ENCODE peak calls at places on chromosomes 6 and 20, in four cellular contexts. E is IMR-90, D is dorsolateral prefrontal cortex, M is adrenal gland. N is an unnamed sample.
A peak's percentile ranks its signal among the peaks of the same experiment; 100 is the strongest.

GRCh38 chr6:85361643-85362014 is 88.3 kb upstream of the NT5E start:
- DNase-seq in D (no peak), M (peak; percentile 5), E (no peak), N (no peak)

GRCh38 chr20:38725458-38725958 is 1.2 kb downstream of the SLC32A1 start:
- DNase-seq in E (no peak), M (no peak), D (no peak), N (peak; percentile 25)

GRCh38 chr20:50399003-50399916 is 110.9 kb upstream of the PTPN1 start:
- DNase-seq in E (peak; percentile 51), D (peak; percentile 83), M (peak; percentile 90), N (peak; percentile 53)

GRCh38 chr6:108544586-108544985 is 16.1 kb upstream of the FOXO3 start:
- DNase-seq in E (peak; percentile 60), D (no peak), M (peak; percentile 40), N (no peak)

GRCh38 chr6:44278774-44279697 is 8.8 kb downstream of the TMEM151B start:
- DNase-seq in E (no peak), D (peak; percentile 44), M (no peak), N (no peak)

GRCh38 chr6:32940656-32941411 is at the start of gene HLA-DMB:
- DNase-seq in D (no peak), E (peak; percentile 73), M (peak; percentile 83), N (peak; percentile 16)

GRCh38 chr6:167712332-167713087 is 114.2 kb upstream of the AFDN start:
- DNase-seq in D (no peak), M (no peak), E (no peak), N (no peak)

GRCh38 chr6:106027760-106028159 is 58.4 kb upstream of the PRDM1 start:
- DNase-seq in D (no peak), E (peak; percentile 29), M (no peak), N (no peak)

GRCh38 chr20:49247169-49247734 is 28.0 kb downstream of the DDX27 start:
- DNase-seq in M (no peak), E (no peak), D (no peak), N (no peak)

GRCh38 chr20:24470031-24470781 is 777 bp downstream of the SYNDIG1 start:
- DNase-seq in M (no peak), E (no peak), D (no peak), N (peak; percentile 50)

GRCh38 chr20:7770578-7770977 is 169.7 kb downstream of the HAO1 start:
- DNase-seq in M (peak; percentile 2), D (no peak), E (no peak), N (no peak)

GRCh38 chr6:138944412-138944811 is 43.6 kb downstream of the REPS1 start:
- DNase-seq in M (no peak), E (peak; percentile 83), D (no peak), N (no peak)

GRCh38 chr6:40950986-40951730 is 87.9 kb downstream of the UNC5CL start:
- DNase-seq in D (no peak), E (peak; percentile 41), M (no peak), N (no peak)

GRCh38 chr20:42974347-42974746 is 215.4 kb downstream of the PTPRT start:
- DNase-seq in E (no peak), M (no peak), D (no peak), N (no peak)

GRCh38 chr20:25573288-25574251 is 11.8 kb downstream of the NINL start:
- DNase-seq in M (peak; percentile 15), D (no peak), E (peak; percentile 87), N (no peak)

GRCh38 chr20:1462834-1463233 is 3.8 kb downstream of the NSFL1C start:
- DNase-seq in M (no peak), E (no peak), D (no peak), N (no peak)

GRCh38 chr6:169533656-169534421 is 168.0 kb downstream of the WDR27 start:
- DNase-seq in M (no peak), E (no peak), D (no peak), N (no peak)

GRCh38 chr20:44582321-44583025 is at the start of gene PKIG:
- DNase-seq in M (peak; percentile 44), E (peak; percentile 90), D (no peak), N (no peak)

GRCh38 chr6:81476881-81477280 is 275.6 kb downstream of the TENT5A start:
- DNase-seq in D (no peak), M (no peak), E (peak; percentile 52), N (no peak)

GRCh38 chr20:35363190-35363589 is 48.6 kb downstream of the UQCC1 start:
- DNase-seq in E (peak; percentile 67), D (no peak), M (no peak), N (no peak)

GRCh38 chr20:35166242-35166830 is 5.5 kb upstream of the PROCR start:
- DNase-seq in M (peak; percentile 73), E (no peak), D (no peak), N (no peak)

GRCh38 chr6:52571099-52571755 is 5.6 kb downstream of the TRAM2 start:
- DNase-seq in D (no peak), M (no peak), E (no peak), N (no peak)

GRCh38 chr20:49523767-49524360 is 41.4 kb upstream of the KCNB1 start:
- DNase-seq in M (no peak), E (no peak), D (no peak), N (no peak)

GRCh38 chr6:11427827-11428245 is 109.7 kb upstream of the TMEM170B start:
- DNase-seq in E (peak; percentile 33), D (no peak), M (no peak), N (no peak)

GRCh38 chr6:137231156-137231555 is 12.0 kb upstream of the IFNGR1 start:
- DNase-seq in M (no peak), E (no peak), D (no peak), N (no peak)

GRCh38 chr6:29800254-29800653 is 27.4 kb upstream of the HLA-G start:
- DNase-seq in M (no peak), E (no peak), D (no peak), N (no peak)
- H3K27ac ChIP-seq in M (no peak overlapping the region), E (no peak overlapping the region), D (no peak overlapping the region), N (no peak overlapping the region)

GRCh38 chr20:40545478-40545877 is 143.6 kb downstream of the MAFB start:
- DNase-seq in E (no peak), D (no peak), M (no peak), N (no peak)
- H3K27ac ChIP-seq in E (no peak overlapping the region), D (no peak overlapping the region), M (no peak overlapping the region), N (no peak overlapping the region)

GRCh38 chr6:16237242-16237641 is 1.1 kb upstream of the GMPR start:
- DNase-seq in M (no peak), D (no peak), E (no peak), N (no peak)
- H3K27ac ChIP-seq in M (no peak overlapping the region), D (no peak overlapping the region), E (peak overlapping the region; percentile 13), N (no peak overlapping the region)

DNA sequence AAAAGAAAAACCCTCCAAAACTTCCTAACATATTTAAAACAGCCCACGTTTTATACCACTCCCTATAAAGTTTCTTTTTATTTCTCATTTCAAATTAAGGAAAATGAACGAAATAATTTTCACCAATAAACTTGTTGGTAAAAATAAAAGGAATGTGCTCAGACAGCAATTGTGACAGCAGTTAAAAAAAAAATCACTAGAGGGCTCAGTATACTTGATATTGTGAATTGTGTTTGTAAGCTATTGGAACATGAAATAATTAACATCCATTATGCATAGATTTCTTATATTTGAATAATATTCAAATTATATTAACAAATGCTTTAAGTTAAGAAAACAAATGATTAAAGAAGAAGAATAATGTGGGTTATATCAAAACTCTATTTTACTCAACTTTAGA is 105.5 kb downstream of the ASCC3 start:
- DNase-seq in M (no peak), E (no peak), D (no peak), N (no peak)
- H3K27ac ChIP-seq in M (no peak overlapping the region), E (no peak overlapping the region), D (no peak overlapping the region), N (no peak overlapping the region)

GRCh38 chr6:37480951-37481597 is 18.6 kb downstream of the CCDC167 start:
- DNase-seq in D (no peak), M (no peak), E (no peak), N (no peak)
- H3K27ac ChIP-seq in D (peak overlapping the region; percentile 35), M (no peak overlapping the region), E (no peak overlapping the region), N (no peak overlapping the region)

GRCh38 chr20:46334423-46334978 is 26.2 kb upstream of the CDH22 start:
- DNase-seq in M (no peak), D (no peak), E (no peak), N (no peak)

GRCh38 chr20:46333136-46333991 is 25.1 kb upstream of the CDH22 start:
- DNase-seq in M (no peak), E (no peak), D (no peak), N (no peak)

GRCh38 chr20:46331612-46332361 is 23.5 kb upstream of the CDH22 start:
- DNase-seq in D (no peak), M (no peak), E (no peak), N (no peak)

GRCh38 chr20:46330831-46331371 is 22.6 kb upstream of the CDH22 start:
- DNase-seq in M (no peak), D (no peak), E (no peak), N (no peak)

GRCh38 chr20:46332373-46333135 is 24.3 kb upstream of the CDH22 start:
- DNase-seq in D (no peak), M (no peak), E (no peak), N (no peak)
- H3K27ac ChIP-seq in D (peak overlapping the region; percentile 56), M (no peak overlapping the region), E (no peak overlapping the region), N (no peak overlapping the region)

DNA sequence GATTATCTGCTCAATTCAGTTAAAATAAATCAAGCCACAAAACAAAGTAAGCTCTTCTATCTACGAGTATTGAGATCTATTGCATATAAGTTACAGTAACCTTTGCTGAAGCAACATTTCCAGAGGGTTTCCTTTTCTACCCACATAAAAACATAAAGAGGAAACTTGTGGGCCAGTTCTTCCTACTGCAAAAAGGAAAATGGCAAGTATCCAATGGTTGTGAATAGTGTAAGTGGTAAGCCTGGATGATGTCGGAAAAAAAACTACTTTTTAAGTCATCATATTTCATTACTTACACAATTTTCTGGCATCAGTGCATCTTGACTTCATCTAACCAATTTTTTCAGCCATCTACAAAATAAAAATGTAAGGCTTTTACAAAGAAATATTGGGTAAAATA is 126.4 kb upstream of the HMGCLL1 start:
- DNase-seq in E (peak; percentile 7), D (no peak), M (no peak), N (no peak)
- H3K27ac ChIP-seq in E (peak overlapping the region; percentile 33), D (no peak overlapping the region), M (no peak overlapping the region), N (no peak overlapping the region)

GRCh38 chr20:32462900-32463641 is 104.9 kb downstream of the ASXL1 start:
- DNase-seq in E (no peak), M (peak; percentile 77), D (no peak), N (no peak)
- H3K27ac ChIP-seq in E (no peak overlapping the region), M (no peak overlapping the region), D (peak overlapping the region; percentile 94), N (peak overlapping the region; percentile 99)

GRCh38 chr20:23060629-23061028 is 11.2 kb upstream of the THBD start:
- DNase-seq in D (no peak), E (no peak), M (no peak), N (no peak)

GRCh38 chr20:23061713-23062561 is 12.5 kb upstream of the THBD start:
- DNase-seq in D (no peak), E (peak; percentile 57), M (peak; percentile 69), N (peak; percentile 22)

GRCh38 chr20:23062632-23063031 is 13.2 kb upstream of the THBD start:
- DNase-seq in M (no peak), E (no peak), D (no peak), N (no peak)

GRCh38 chr20:23059831-23060230 is 10.4 kb upstream of the THBD start:
- DNase-seq in E (no peak), M (peak; percentile 26), D (no peak), N (no peak)

DNA sequence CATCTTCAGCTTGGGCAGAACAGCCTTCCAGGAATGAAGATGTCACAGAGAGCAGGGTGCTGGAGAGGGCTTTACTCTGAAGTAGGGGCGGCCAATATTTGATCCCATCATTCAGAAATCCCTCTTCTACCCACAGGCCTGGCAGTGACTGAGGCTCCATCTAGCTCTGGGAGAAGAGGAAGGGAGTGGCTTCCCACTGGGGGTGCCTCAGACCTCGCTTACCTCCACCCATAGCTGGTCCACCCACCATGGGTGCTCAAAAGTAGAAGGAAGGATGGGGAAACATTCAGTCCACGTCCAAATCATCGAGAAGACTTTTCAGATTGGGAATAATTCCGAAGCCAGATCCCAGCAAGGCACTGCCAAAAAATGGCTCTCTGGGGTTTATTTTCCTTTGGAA is 11.8 kb upstream of the THBD start:
- DNase-seq in D (no peak), M (no peak), E (no peak), N (no peak)
- H3K27ac ChIP-seq in D (peak overlapping the region; percentile 47), M (no peak overlapping the region), E (no peak overlapping the region), N (no peak overlapping the region)

N was measured in caudate nucleus.